ENCODE peak calls at places on chromosomes 11 and 22, in ten cellular contexts. S is neural crest cell, R is glutamatergic neuron, G is left ventricle myocardium inferior, A is foreskin fibroblast, V is choroid plexus epithelial cell, B is MCF 10A, L is AG04449, J is heart left ventricle, E is nephron progenitor cell. O is an unnamed sample.

GRCh38 chr11:47396049-47396320 is 12.4 kb upstream of the SLC39A13 start:
- DNase-seq in J (no peak), E (no peak), G (no peak), L (no peak), V (no peak), B (no peak), A (no peak), S (no peak), R (no peak), O (no peak)

GRCh38 chr11:79493555-79494171 is 52.8 kb upstream of the TENM4 start:
- DNase-seq in B (peak), G (peak), S (peak), E (peak), J (peak), V (peak), A (peak), R (peak), L (no peak), O (peak)

GRCh38 chr11:103530257-103530656 is 421.0 kb downstream of the DYNC2H1 start:
- DNase-seq in S (no peak), R (no peak), L (no peak), E (no peak), V (peak), B (no peak), J (no peak), A (no peak), G (no peak), O (peak)

GRCh38 chr11:60872952-60873524 is 5.7 kb downstream of the ZP1 start:
- DNase-seq in S (no peak), L (peak), R (no peak), E (no peak), G (no peak), V (peak), J (peak), A (peak), B (peak), O (peak)

GRCh38 chr11:353315-353857 is 15.9 kb upstream of the B4GALNT4 start:
- DNase-seq in A (peak), J (peak), G (peak), E (no peak), S (no peak), R (no peak), V (peak), B (peak), L (peak), O (no peak)

GRCh38 chr22:48744283-48744641 is 1083.4 kb downstream of the BRD1 start:
- DNase-seq in B (no peak), L (no peak), G (no peak), A (no peak), E (no peak), S (no peak), J (peak), V (no peak), R (no peak), O (no peak)

GRCh38 chr11:57303280-57303989 is 21.3 kb downstream of the TNKS1BP1 start:
- DNase-seq in L (no peak), G (no peak), B (no peak), V (no peak), R (peak), S (no peak), A (no peak), J (no peak), E (no peak), O (no peak)

GRCh38 chr22:48531721-48532435 is 1295.8 kb downstream of the BRD1 start:
- DNase-seq in S (no peak), R (no peak), J (no peak), L (no peak), A (no peak), E (no peak), G (no peak), B (no peak), V (no peak), O (no peak)

GRCh38 chr22:31952094-31952401 is 7.7 kb downstream of the YWHAH start:
- DNase-seq in R (no peak), J (no peak), E (no peak), L (no peak), G (no peak), A (no peak), S (no peak), B (no peak), V (peak), O (no peak)

GRCh38 chr11:45412033-45412432 is 125.9 kb upstream of the SYT13 start:
- DNase-seq in A (no peak), L (no peak), S (no peak), R (no peak), J (no peak), V (no peak), E (peak), B (no peak), G (no peak), O (peak)

GRCh38 chr11:7186190-7186589 is 65.5 kb upstream of the SYT9 start:
- DNase-seq in A (peak), V (peak), R (no peak), J (no peak), E (no peak), S (no peak), G (no peak), B (no peak), L (peak), O (no peak)

GRCh38 chr11:15845261-15845660 is 511.1 kb downstream of the SOX6 start:
- DNase-seq in R (no peak), A (no peak), S (no peak), E (peak), J (no peak), L (no peak), G (no peak), B (no peak), V (no peak), O (no peak)

GRCh38 chr22:45590262-45590661 is 81.4 kb upstream of the ATXN10 start:
- DNase-seq in L (no peak), R (peak), V (no peak), E (no peak), S (no peak), B (no peak), J (no peak), G (no peak), A (no peak), O (no peak)

GRCh38 chr11:72102631-72102945 is 509 bp downstream of the LAMTOR1 start:
- DNase-seq in V (no peak), G (no peak), B (no peak), L (no peak), R (no peak), J (no peak), E (no peak), A (no peak), S (no peak), O (no peak)

GRCh38 chr11:74417860-74418508 is 19.8 kb upstream of the PGM2L1 start:
- DNase-seq in E (peak), A (no peak), L (no peak), J (no peak), G (no peak), S (no peak), B (no peak), V (peak), R (no peak), O (no peak)

GRCh38 chr11:133945087-133945974 is 11.4 kb downstream of the IGSF9B start:
- DNase-seq in G (peak), R (no peak), E (no peak), A (peak), L (no peak), S (no peak), J (peak), B (peak), V (no peak), O (no peak)

GRCh38 chr11:1198766-1199688 is 23.8 kb upstream of the MUC5B start:
- DNase-seq in S (no peak), A (no peak), R (peak), B (no peak), V (no peak), L (no peak), E (no peak), G (peak), J (peak), O (no peak)

GRCh38 chr11:83726316-83726715 is 440.1 kb upstream of the CCDC90B start:
- DNase-seq in V (no peak), G (no peak), A (no peak), B (no peak), E (no peak), R (no peak), L (no peak), S (no peak), J (no peak), O (no peak)

GRCh38 chr11:72189448-72190250 is 2.3 kb upstream of the FOLR1 start:
- DNase-seq in G (no peak), B (no peak), R (no peak), V (no peak), S (no peak), E (no peak), A (no peak), J (no peak), L (no peak), O (no peak)

GRCh38 chr11:46381046-46381835 is at the start of gene MDK:
- DNase-seq in R (peak), S (peak), G (no peak), A (no peak), V (no peak), L (no peak), B (no peak), E (peak), J (peak), O (peak)

GRCh38 chr11:134040386-134041297 is 28.2 kb upstream of the JAM3 start:
- DNase-seq in R (no peak), V (peak), E (peak), G (no peak), A (no peak), L (peak), S (no peak), B (peak), J (peak), O (no peak)

GRCh38 chr11:131685206-131685605 is 314.8 kb downstream of the NTM start:
- DNase-seq in J (no peak), A (no peak), L (no peak), G (no peak), R (no peak), V (no peak), B (no peak), S (no peak), E (no peak), O (no peak)

GRCh38 chr22:44112191-44112590 is 68.5 kb upstream of the PARVG start:
- DNase-seq in R (no peak), J (peak), L (no peak), S (no peak), E (no peak), B (no peak), V (no peak), G (no peak), A (no peak), O (no peak)

GRCh38 chr11:92383430-92383829 is 158.8 kb downstream of the FAT3 start:
- DNase-seq in B (peak), S (no peak), G (no peak), L (no peak), V (peak), R (peak), E (no peak), A (peak), J (no peak), O (peak)

GRCh38 chr22:44314425-44315067 is 1.8 kb upstream of the SHISAL1 start:
- DNase-seq in L (no peak), J (no peak), G (no peak), R (no peak), E (no peak), A (no peak), B (no peak), V (no peak), S (no peak), O (no peak)

GRCh38 chr22:47171441-47172221 is 409.2 kb downstream of the TBC1D22A start:
- DNase-seq in L (no peak), S (no peak), E (no peak), B (no peak), G (no peak), A (no peak), R (no peak), J (peak), V (no peak), O (no peak)

GRCh38 chr11:118522571-118523072 is 4.7 kb upstream of the TTC36 start:
- DNase-seq in J (no peak), S (no peak), B (peak), L (no peak), R (no peak), V (peak), E (peak), G (no peak), A (no peak), O (peak)
- TF ChIP-seq CTCF in J (peak), S (peak), B (peak), L (peak), R (no peak), V (peak), E (peak), G (peak), A (peak), O (peak)

GRCh38 chr11:67262731-67263675 is 3.3 kb upstream of the GRK2 start:
- DNase-seq in V (peak), J (peak), G (peak), L (no peak), B (peak), S (peak), E (peak), A (peak), R (peak), O (peak)
- TF ChIP-seq CTCF in V (peak), J (peak), G (peak), L (peak), B (peak), S (peak), E (peak), A (peak), R (peak), O (peak)

GRCh38 chr11:32231909-32232493 is 141.1 kb downstream of the RCN1 start:
- DNase-seq in V (peak), B (peak), L (no peak), J (no peak), R (peak), G (no peak), A (no peak), E (peak), S (peak), O (peak)
- TF ChIP-seq CTCF in V (peak), B (peak), L (peak), J (peak), R (peak), G (peak), A (peak), E (peak), S (peak), O (peak)

GRCh38 chr22:37485714-37486223 is 415 bp downstream of the MFNG start:
- DNase-seq in G (no peak), S (no peak), A (no peak), R (no peak), B (no peak), J (no peak), E (no peak), L (no peak), V (no peak), O (no peak)

GRCh38 chr22:37485006-37485713 is 1.0 kb downstream of the MFNG start:
- DNase-seq in G (no peak), V (no peak), E (no peak), J (no peak), A (no peak), S (no peak), R (no peak), L (no peak), B (no peak), O (no peak)

GRCh38 chr22:37487559-37487958 is 1.4 kb upstream of the MFNG start:
- DNase-seq in A (no peak), R (no peak), V (no peak), J (no peak), B (no peak), S (no peak), G (no peak), E (no peak), L (no peak), O (no peak)

GRCh38 chr22:37487129-37487528 is 945 bp upstream of the MFNG start:
- DNase-seq in G (no peak), A (no peak), V (no peak), J (no peak), R (no peak), E (no peak), B (no peak), S (no peak), L (no peak), O (no peak)

GRCh38 chr22:37486224-37486845 is at the start of gene MFNG:
- DNase-seq in J (peak), B (peak), S (peak), R (peak), G (peak), L (no peak), V (peak), E (peak), A (peak), O (peak)
- TF ChIP-seq CTCF in J (no peak), B (no peak), S (no peak), R (no peak), G (no peak), L (no peak), V (peak), E (no peak), A (no peak), O (no peak)

DNA sequence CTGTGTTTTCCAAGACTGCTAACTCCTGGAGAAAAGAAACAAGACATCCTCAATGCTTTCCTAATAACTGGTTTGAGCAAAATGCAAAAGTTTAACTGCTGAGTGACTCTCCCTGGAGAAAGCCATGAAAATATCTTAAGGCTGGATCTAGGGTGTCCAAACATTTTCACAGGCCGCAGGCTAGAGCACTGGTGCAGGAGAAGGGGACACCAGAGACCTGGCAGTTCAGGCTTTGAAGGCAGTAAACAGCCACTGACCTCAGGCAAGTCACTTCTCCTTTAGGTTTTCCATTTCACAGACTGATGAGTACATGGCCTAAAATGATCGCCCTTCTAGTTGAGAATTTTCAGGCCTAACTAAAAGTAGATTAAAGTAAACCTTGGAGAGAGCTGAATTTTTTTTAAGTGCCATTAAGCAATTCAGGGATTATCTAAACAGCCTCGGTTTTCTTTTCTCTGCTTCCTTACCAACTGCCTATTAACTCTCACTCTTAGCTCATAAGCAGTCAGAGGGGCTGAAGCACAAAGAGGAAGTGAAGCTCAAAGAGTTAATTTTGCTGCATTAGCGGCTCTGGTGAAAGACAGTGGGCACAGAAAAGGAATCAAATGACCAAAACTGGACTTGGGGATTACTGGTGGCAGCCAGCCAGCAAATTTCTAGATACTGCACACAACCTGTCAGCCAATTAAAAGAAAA is 2.3 kb downstream of the CHKA start:
- DNase-seq in L (no peak), E (no peak), J (no peak), A (no peak), B (no peak), S (no peak), G (no peak), V (peak), R (no peak), O (peak)
- TF ChIP-seq CTCF in L (no peak), E (no peak), J (no peak), A (no peak), B (no peak), S (no peak), G (no peak), V (no peak), R (no peak), O (no peak)

GRCh38 chr11:86668929-86669328 is 3.5 kb downstream of the ME3 start:
- DNase-seq in G (no peak), E (no peak), S (no peak), B (no peak), R (no peak), J (no peak), V (no peak), A (no peak), L (no peak), O (no peak)
- TF ChIP-seq CTCF in G (no peak), E (no peak), S (no peak), B (no peak), R (no peak), J (no peak), V (no peak), A (no peak), L (no peak), O (no peak)

O was measured in cardiac muscle cell.